ENCODE peak calls at places on chromosomes 6 and 20, in five cellular contexts. J is cardiac muscle cell, Q is epithelial cell of esophagus, Z is lung, C is ovary. S is an unnamed sample.

GRCh38 chr20:50467618-50468373 is 42.4 kb upstream of the PTPN1 start:
- DNase-seq in J (peak; percentile 39), Z (peak; percentile 65), C (no peak), Q (peak; percentile 66), S (no peak)

GRCh38 chr6:145015739-145016558 is 719.4 kb downstream of the EPM2A start:
- DNase-seq in J (no peak), Z (no peak), C (no peak), Q (peak; percentile 91), S (peak; percentile 15)

GRCh38 chr20:57369601-57370000 is 18.5 kb downstream of the RAE1 start:
- DNase-seq in Z (no peak), C (no peak), J (no peak), Q (no peak), S (no peak)

GRCh38 chr20:34553366-34553867 is 5.1 kb upstream of the MAP1LC3A start:
- DNase-seq in J (no peak), C (no peak), Q (no peak), Z (no peak), S (no peak)

GRCh38 chr20:46575794-46576495 is 25.5 kb upstream of the OCSTAMP start:
- DNase-seq in Z (no peak), Q (no peak), J (no peak), C (no peak), S (no peak)

GRCh38 chr6:110355031-110355430 is 3.1 kb downstream of the METTL24 start:
- DNase-seq in Q (no peak), Z (no peak), C (no peak), J (no peak), S (no peak)

GRCh38 chr6:1770435-1770843 is 160.7 kb downstream of the FOXC1 start:
- DNase-seq in J (no peak), Q (no peak), Z (no peak), C (no peak), S (no peak)

GRCh38 chr6:43770417-43771209 is 602 bp downstream of the VEGFA start:
- DNase-seq in J (peak; percentile 68), Q (peak; percentile 46), Z (peak; percentile 75), C (peak; percentile 63), S (no peak)

GRCh38 chr20:22093122-22093521 is 387.7 kb downstream of the PAX1 start:
- DNase-seq in Q (no peak), Z (no peak), J (no peak), C (no peak), S (no peak)

GRCh38 chr6:129440691-129441090 is 269.3 kb downstream of the ARHGAP18 start:
- DNase-seq in Z (no peak), J (peak; percentile 6), C (no peak), Q (peak; percentile 11), S (no peak)

GRCh38 chr6:138765896-138766487 is 7.6 kb upstream of the CCDC28A start:
- DNase-seq in C (no peak), Z (no peak), Q (peak; percentile 52), J (peak; percentile 54), S (no peak)

GRCh38 chr20:34124469-34125249 is 12.6 kb upstream of the EIF2S2 start:
- DNase-seq in Z (no peak), Q (no peak), C (no peak), J (no peak), S (no peak)

GRCh38 chr20:33443006-33443511 is 504 bp downstream of the SNTA1 start:
- DNase-seq in Z (no peak), C (peak; percentile 70), J (peak; percentile 70), Q (no peak), S (no peak)

GRCh38 chr20:25066386-25066785 is 8.4 kb upstream of the ACSS1 start:
- DNase-seq in Z (no peak), Q (no peak), J (no peak), C (no peak), S (no peak)

GRCh38 chr6:43269273-43270007 is 26.2 kb downstream of the TTBK1 start:
- DNase-seq in C (no peak), Z (no peak), Q (no peak), J (no peak), S (no peak)

GRCh38 chr6:10793695-10794094 is 44.6 kb downstream of the MAK start:
- DNase-seq in Z (no peak), Q (no peak), J (no peak), C (no peak), S (no peak)

GRCh38 chr6:71367763-71368162 is 79.2 kb downstream of the OGFRL1 start:
- DNase-seq in C (no peak), Q (peak; percentile 63), J (no peak), Z (no peak), S (no peak)

GRCh38 chr20:37525810-37526209 is 1.9 kb downstream of the BLCAP start:
- DNase-seq in Q (no peak), C (no peak), Z (no peak), J (no peak), S (no peak)

GRCh38 chr6:12311106-12311505 is 20.9 kb downstream of the EDN1 start:
- DNase-seq in J (no peak), C (no peak), Q (peak; percentile 73), Z (no peak), S (no peak)

GRCh38 chr6:161396539-161396938 is 122.7 kb upstream of the AGPAT4 start:
- DNase-seq in Q (peak; percentile 22), J (no peak), Z (no peak), C (no peak), S (no peak)

GRCh38 chr20:14913896-14914295 is 576.5 kb upstream of the FLRT3 start:
- DNase-seq in C (no peak), Z (no peak), J (no peak), Q (no peak), S (no peak)

GRCh38 chr6:106564476-106564875 is 64.8 kb downstream of the RTN4IP1 start:
- DNase-seq in Q (no peak), J (no peak), Z (no peak), C (no peak), S (no peak)

GRCh38 chr6:142009647-142010046 is 123.1 kb upstream of the GJE1 start:
- DNase-seq in J (peak; percentile 29), Z (no peak), C (no peak), Q (no peak), S (no peak)

GRCh38 chr20:46709459-46710148 is at the start of gene SLC2A10:
- DNase-seq in Z (peak; percentile 46), C (peak; percentile 70), Q (no peak), J (peak; percentile 71), S (no peak)

GRCh38 chr6:130632897-130633296 is 194.3 kb upstream of the SMLR1 start:
- DNase-seq in C (no peak), Q (no peak), J (peak; percentile 7), Z (no peak), S (no peak)

GRCh38 chr20:34549291-34549928 is 9.1 kb upstream of the MAP1LC3A start:
- DNase-seq in C (no peak), J (peak; percentile 56), Z (peak; percentile 47), Q (peak; percentile 80), S (no peak)

GRCh38 chr6:41497994-41498393 is 48.2 kb upstream of the FOXP4 start:
- DNase-seq in J (no peak), Q (peak; percentile 37), C (no peak), Z (no peak), S (no peak)

GRCh38 chr6:41498968-41499599 is 47.1 kb upstream of the FOXP4 start:
- DNase-seq in C (no peak), J (no peak), Z (no peak), Q (no peak), S (no peak)

GRCh38 chr6:41497573-41497972 is 48.6 kb upstream of the FOXP4 start:
- DNase-seq in Q (no peak), Z (no peak), J (no peak), C (no peak), S (no peak)

GRCh38 chr6:41492261-41492891 is 53.8 kb upstream of the FOXP4 start:
- DNase-seq in C (no peak), J (no peak), Q (no peak), Z (no peak), S (no peak)

DNA sequence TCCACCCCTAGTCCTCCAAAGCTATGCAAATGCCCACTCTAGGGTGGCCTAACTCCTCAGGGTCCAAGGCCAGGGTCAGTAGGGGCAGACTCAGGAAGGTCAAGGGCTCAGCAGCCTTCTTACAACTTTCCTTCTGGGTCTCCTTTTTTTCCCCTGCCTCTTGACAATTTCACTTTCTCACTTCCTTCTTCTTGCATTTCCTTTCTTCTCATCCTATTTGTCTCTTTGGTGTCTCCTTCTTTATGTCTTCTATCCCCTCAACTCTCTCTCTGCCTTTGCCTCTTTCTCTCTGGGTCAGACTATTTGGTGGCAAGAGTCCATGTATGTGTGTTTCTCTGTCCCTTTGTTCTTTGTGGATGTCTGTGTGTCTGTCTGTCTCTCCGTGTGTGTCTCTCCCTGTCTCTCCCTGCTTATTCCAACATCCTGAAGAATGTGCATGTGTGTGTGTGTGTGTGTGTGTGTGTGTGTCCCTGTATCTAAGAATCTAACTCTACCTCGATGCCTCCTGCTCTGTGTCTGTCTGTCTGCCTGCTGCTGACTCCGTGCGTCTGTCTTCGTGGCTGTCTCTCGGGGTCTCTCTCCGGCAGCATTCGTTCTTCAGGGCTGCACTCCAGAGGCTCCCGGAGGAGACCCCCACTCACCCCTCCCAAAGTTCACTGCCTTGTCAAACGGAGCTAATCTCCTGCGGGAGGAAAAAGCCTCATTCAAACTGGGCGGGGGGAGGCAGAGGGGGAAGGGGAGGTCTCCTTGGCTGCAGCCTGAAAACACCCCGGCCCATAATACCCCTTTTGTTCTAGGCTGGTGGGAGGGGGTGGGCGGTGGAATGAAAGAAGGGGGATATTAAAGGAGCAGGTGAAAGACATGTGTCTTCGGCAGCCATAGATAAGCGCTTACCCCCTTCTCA is 51.7 kb upstream of the FOXP4 start:
- DNase-seq in Q (no peak), Z (no peak), C (no peak), J (no peak), S (no peak)
- H3K4me3 ChIP-seq in Q (no peak overlapping the region), Z (no peak overlapping the region), C (no peak overlapping the region), J (no peak overlapping the region), S (no peak overlapping the region)

GRCh38 chr6:62889240-62889639 is 322.0 kb upstream of the FKBP1C start:
- DNase-seq in Z (no peak), Q (no peak), C (no peak), J (no peak), S (no peak)

GRCh38 chr6:62891065-62891647 is 320.1 kb upstream of the FKBP1C start:
- DNase-seq in Q (peak; percentile 5), J (peak; percentile 41), Z (no peak), C (no peak), S (no peak)
- TF ChIP-seq CTCF in Q (peak; percentile 14), J (peak; percentile 5), Z (no peak), C (no peak), S (peak; percentile 25)

DNA sequence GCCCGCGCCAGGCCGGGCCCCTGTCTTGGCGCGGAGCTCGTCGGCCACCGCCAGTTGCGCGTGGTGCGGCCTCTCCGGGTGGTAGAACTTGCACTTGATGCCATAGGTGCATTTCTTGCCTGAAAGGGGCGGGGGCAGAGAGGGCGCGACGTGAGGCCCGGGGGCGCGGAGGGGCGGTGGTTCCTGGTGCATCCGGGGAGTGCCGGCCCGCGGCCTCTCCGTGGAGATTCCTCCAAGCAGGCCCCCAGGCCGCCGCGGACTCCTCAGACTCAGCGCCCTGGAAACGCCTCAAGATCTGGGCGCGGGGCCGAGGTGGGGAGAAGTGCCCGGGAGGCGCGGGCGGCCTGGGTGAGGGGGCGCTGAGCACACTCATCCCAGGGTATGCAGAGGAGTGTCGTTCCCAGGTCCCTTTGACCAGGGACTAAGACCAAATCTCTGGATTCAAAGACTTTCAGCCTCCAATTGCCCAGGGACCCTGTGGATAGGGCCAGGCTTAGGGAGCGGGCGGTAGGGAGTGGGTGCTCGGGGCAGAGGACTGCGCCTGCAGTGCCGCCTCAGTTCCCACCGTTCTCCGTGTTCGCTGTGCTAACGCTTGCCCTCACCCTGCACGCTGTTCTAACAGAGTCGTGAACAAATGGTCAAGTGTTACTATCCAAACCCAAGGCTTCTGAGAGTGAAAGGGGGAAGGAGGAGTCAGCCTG is 33.3 kb downstream of the ZC3H12D start:
- DNase-seq in Z (peak; percentile 61), J (peak; percentile 17), Q (peak; percentile 32), C (peak; percentile 39), S (no peak)
- H3K4me3 ChIP-seq in Z (no peak overlapping the region), J (peak overlapping the region; percentile 27), Q (no peak overlapping the region), C (peak overlapping the region; percentile 41), S (no peak overlapping the region)

GRCh38 chr6:26224940-26225847 is 138.0 kb downstream of the HFE start:
- DNase-seq in J (peak; percentile 90), Z (no peak), C (peak; percentile 54), Q (peak; percentile 91), S (no peak)
- TF ChIP-seq CTCF in J (peak; percentile 24), Z (no peak), C (no peak), Q (peak; percentile 33), S (no peak)